ENCODE peak calls at places on chromosomes 6 and 20, in four cellular contexts. W is occipital lobe; V is HFFc6; H is stimulated activated CD4-positive, alpha-beta T cell treated with anti-CD3 and anti-CD28 coated beads, Interleukin-2, amount 100 ng/mL, for 48 hours. J is an unnamed sample.

GRCh38 chr6:75094614-75095321 is 111.1 kb downstream of the COL12A1 start:
- DNase-seq in W (no peak), V (peak), H (no peak), J (peak)

GRCh38 chr6:52522655-52523054 is 54.2 kb downstream of the TRAM2 start:
- DNase-seq in W (no peak), V (no peak), H (no peak), J (no peak)

GRCh38 chr20:51331466-51331865 is 211.1 kb downstream of the NFATC2 start:
- DNase-seq in W (peak), V (peak), H (no peak), J (peak)

GRCh38 chr6:75693534-75693933 is 55.5 kb upstream of the MYO6 start:
- DNase-seq in W (no peak), V (no peak), H (no peak), J (no peak)

GRCh38 chr6:7343546-7344475 is 30.8 kb upstream of the SSR1 start:
- DNase-seq in W (no peak), V (no peak), H (no peak), J (no peak)

GRCh38 chr20:18908109-18908508 is 94.5 kb downstream of the SCP2D1 start:
- DNase-seq in W (no peak), V (no peak), H (no peak), J (no peak)

GRCh38 chr6:39060467-39061160 is 12.0 kb downstream of the GLP1R start:
- DNase-seq in W (no peak), V (no peak), H (no peak), J (no peak)

GRCh38 chr6:106452628-106453027 is 92.1 kb downstream of the CRYBG1 start:
- DNase-seq in W (no peak), V (no peak), H (no peak), J (no peak)

GRCh38 chr6:41939091-41939847 is 2.3 kb downstream of the CCND3 start:
- DNase-seq in W (peak), V (peak), H (no peak), J (peak)

GRCh38 chr6:118735320-118735719 is 83.9 kb upstream of the CEP85L start:
- DNase-seq in W (no peak), V (no peak), H (no peak), J (no peak)

GRCh38 chr20:2400290-2400689 is 19.6 kb downstream of the TGM6 start:
- DNase-seq in W (no peak), V (no peak), H (no peak), J (no peak)

GRCh38 chr6:53309059-53309896 is 39.5 kb downstream of the ELOVL5 start:
- DNase-seq in W (no peak), V (peak), H (no peak), J (no peak)

GRCh38 chr6:15073344-15073789 is 172.5 kb upstream of the JARID2 start:
- DNase-seq in W (no peak), V (no peak), H (no peak), J (peak)

GRCh38 chr6:40529040-40529439 is 58.1 kb downstream of the LRFN2 start:
- DNase-seq in W (no peak), V (no peak), H (no peak), J (no peak)

GRCh38 chr20:36908603-36909002 is 32.7 kb downstream of the TLDC2 start:
- DNase-seq in W (no peak), V (no peak), H (no peak), J (no peak)

GRCh38 chr6:159833997-159834601 is 34.0 kb downstream of the PNLDC1 start:
- DNase-seq in W (no peak), V (no peak), H (no peak), J (no peak)

J was measured in H4.